ENCODE peak calls at places on chromosome 9, in five cellular contexts. O, E, M, V and W are unnamed samples.

GRCh38 chr9:86714976-86715375 is 232.3 kb downstream of the GAS1 start:
- DNase-seq in O (no peak), E (no peak), M (no peak), V (no peak), W (peak; percentile 49)

GRCh38 chr9:101427957-101428655 is 7.5 kb downstream of the ALDOB start:
- DNase-seq in O (no peak), E (no peak), M (no peak), V (peak; percentile 36), W (no peak)

GRCh38 chr9:22165144-22165543 is 156.0 kb upstream of the CDKN2B start:
- DNase-seq in O (no peak), E (no peak), M (peak; percentile 52), V (no peak), W (no peak)

GRCh38 chr9:117454711-117455110 is 39.9 kb upstream of the ASTN2 start:
- DNase-seq in O (no peak), E (no peak), M (no peak), V (no peak), W (no peak)

GRCh38 chr9:127817881-127818434 is 15.3 kb downstream of the FPGS start:
- DNase-seq in O (no peak), E (no peak), M (no peak), V (no peak), W (no peak)

GRCh38 chr9:105341784-105342183 is 97.3 kb downstream of the SLC44A1 start:
- DNase-seq in O (no peak), E (peak; percentile 70), M (no peak), V (peak; percentile 10), W (no peak)

GRCh38 chr9:38251036-38251335 is 141.5 kb upstream of the ALDH1B1 start:
- DNase-seq in O (no peak), E (no peak), M (no peak), V (no peak), W (no peak)

GRCh38 chr9:136199391-136200288 is 5.3 kb downstream of the LHX3 start:
- DNase-seq in O (no peak), E (no peak), M (no peak), V (no peak), W (no peak)

GRCh38 chr9:99103909-99104458 is 929 bp upstream of the TGFBR1 start:
- DNase-seq in O (no peak), E (peak; percentile 32), M (peak; percentile 18), V (no peak), W (peak; percentile 15)

GRCh38 chr9:101026824-101027223 is 1.7 kb upstream of the PLPPR1 start:
- DNase-seq in O (no peak), E (no peak), M (no peak), V (no peak), W (no peak)

GRCh38 chr9:69519470-69520240 is 152.5 kb downstream of the APBA1 start:
- DNase-seq in O (no peak), E (no peak), M (no peak), V (no peak), W (no peak)

GRCh38 chr9:94779693-94780290 is 53.3 kb downstream of the AOPEP start:
- DNase-seq in O (no peak), E (no peak), M (no peak), V (no peak), W (no peak)

GRCh38 chr9:122426723-122427122 is 51.0 kb downstream of the OR1J1 start:
- DNase-seq in O (no peak), E (no peak), M (no peak), V (no peak), W (no peak)

GRCh38 chr9:97809666-97810344 is 43.2 kb upstream of the FOXE1 start:
- DNase-seq in O (no peak), E (no peak), M (no peak), V (no peak), W (no peak)

GRCh38 chr9:79955300-79955699 is 383.5 kb downstream of the TLE4 start:
- DNase-seq in O (no peak), E (peak; percentile 9), M (no peak), V (no peak), W (no peak)

GRCh38 chr9:109934499-109935214 is 154.7 kb downstream of the PALM2AKAP2 start:
- DNase-seq in O (no peak), E (peak; percentile 65), M (no peak), V (no peak), W (no peak)

GRCh38 chr9:98900725-98901124 is 43.0 kb upstream of the COL15A1 start:
- DNase-seq in O (no peak), E (no peak), M (no peak), V (no peak), W (peak; percentile 79)

GRCh38 chr9:129669141-129669718 is 3.8 kb downstream of the PRRX2 start:
- DNase-seq in O (no peak), E (peak; percentile 52), M (peak; percentile 5), V (no peak), W (no peak)

GRCh38 chr9:33466565-33467495 is 6.9 kb downstream of the NOL6 start:
- DNase-seq in O (peak; percentile 78), E (peak; percentile 36), M (peak; percentile 59), V (no peak), W (peak; percentile 16)

GRCh38 chr9:97536480-97536879 is 35.0 kb downstream of the TMOD1 start:
- DNase-seq in O (no peak), E (no peak), M (no peak), V (no peak), W (no peak)

GRCh38 chr9:97514531-97514930 is 13.1 kb downstream of the TMOD1 start:
- DNase-seq in O (no peak), E (no peak), M (no peak), V (no peak), W (no peak)

GRCh38 chr9:74379718-74380117 is 117.4 kb upstream of the RORB start:
- DNase-seq in O (no peak), E (no peak), M (peak; percentile 46), V (no peak), W (no peak)

GRCh38 chr9:130263601-130264413 is 1.8 kb upstream of the HMCN2 start:
- DNase-seq in O (no peak), E (no peak), M (peak; percentile 42), V (no peak), W (peak; percentile 56)

GRCh38 chr9:93297659-93298497 is 113.9 kb downstream of the WNK2 start:
- DNase-seq in O (no peak), E (no peak), M (no peak), V (no peak), W (no peak)

GRCh38 chr9:1050125-1050895 is at the start of gene DMRT2:
- DNase-seq in O (peak; percentile 93), E (peak; percentile 25), M (no peak), V (peak; percentile 52), W (no peak)

GRCh38 chr9:96327694-96328352 is 25.8 kb upstream of the HSD17B3 start:
- DNase-seq in O (peak; percentile 27), E (peak; percentile 72), M (peak; percentile 80), V (no peak), W (peak; percentile 7)

GRCh38 chr9:137407590-137408300 is 15.2 kb downstream of the EXD3 start:
- DNase-seq in O (no peak), E (no peak), M (no peak), V (no peak), W (no peak)

GRCh38 chr9:83472764-83473163 is 65.4 kb downstream of the FRMD3 start:
- DNase-seq in O (no peak), E (no peak), M (no peak), V (no peak), W (no peak)

GRCh38 chr9:94623253-94623652 is 16.1 kb downstream of the FBP1 start:
- DNase-seq in O (peak; percentile 80), E (no peak), M (no peak), V (peak; percentile 25), W (peak; percentile 29)

GRCh38 chr9:71897573-71897972 is 13.4 kb downstream of the ABHD17B start:
- DNase-seq in O (no peak), E (no peak), M (no peak), V (no peak), W (no peak)

GRCh38 chr9:121350993-121351561 is 19.0 kb downstream of the STOM start:
- DNase-seq in O (peak; percentile 68), E (peak; percentile 95), M (peak; percentile 72), V (no peak), W (peak; percentile 86)
- H3K36me3 ChIP-seq in O (peaks cover 6% of the 10 kb centered on the region), E (peaks cover 24% of the 10 kb centered on the region), M (no peaks in the 10 kb centered on the region), V (no peaks in the 10 kb centered on the region), W (peaks cover 85% of the 10 kb centered on the region)

DNA sequence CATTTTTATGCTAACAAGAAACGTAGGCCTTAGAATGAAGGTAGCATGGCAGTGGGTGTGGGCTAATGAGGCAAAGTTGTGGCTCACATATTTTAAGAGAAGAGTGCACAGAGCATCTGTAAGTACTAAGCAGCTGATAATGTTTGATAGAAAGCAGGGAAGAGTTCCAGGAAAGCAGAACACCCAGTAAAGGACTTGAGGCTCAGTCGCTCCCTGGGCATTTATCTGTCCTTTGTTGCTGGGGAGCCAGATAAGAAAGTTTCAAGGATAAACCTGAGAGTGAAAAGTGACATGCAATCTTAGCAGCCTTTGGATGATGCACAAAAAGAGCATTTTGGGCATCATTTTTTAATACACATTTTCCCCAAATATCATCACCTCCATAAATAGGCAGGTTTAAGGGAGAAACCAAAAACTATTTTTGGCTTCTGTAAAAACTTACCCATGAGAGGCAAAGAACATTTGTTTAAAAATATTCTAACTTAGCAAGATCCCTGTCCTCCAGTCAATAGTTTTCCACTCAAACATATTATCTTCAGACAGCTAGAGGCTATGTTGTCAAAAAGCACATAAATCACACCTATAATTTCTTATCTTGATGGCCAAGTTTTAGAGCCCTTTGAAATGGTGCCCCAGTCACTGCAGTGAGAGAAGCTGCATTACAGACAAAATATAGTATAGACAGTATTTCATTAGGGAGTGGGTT is 3.4 kb downstream of the FREM1 start:
- DNase-seq in O (no peak), E (no peak), M (no peak), V (no peak), W (no peak)
- H3K4me3 ChIP-seq in O (no peak overlapping the region), E (no peak overlapping the region), M (no peak overlapping the region), V (no peak overlapping the region), W (no peak overlapping the region)

GRCh38 chr9:132423503-132423902 is 13.5 kb downstream of the CFAP77 start:
- DNase-seq in O (no peak), E (no peak), M (no peak), V (no peak), W (no peak)

GRCh38 chr9:132424857-132425702 is 15.1 kb downstream of the CFAP77 start:
- DNase-seq in O (no peak), E (no peak), M (no peak), V (no peak), W (no peak)

GRCh38 chr9:132427015-132427414 is 17.0 kb downstream of the CFAP77 start:
- DNase-seq in O (no peak), E (no peak), M (no peak), V (no peak), W (no peak)

GRCh38 chr9:132418743-132419363 is 8.8 kb downstream of the CFAP77 start:
- DNase-seq in O (no peak), E (no peak), M (no peak), V (no peak), W (no peak)

GRCh38 chr9:132422574-132422973 is 12.6 kb downstream of the CFAP77 start:
- DNase-seq in O (no peak), E (no peak), M (no peak), V (no peak), W (no peak)
- H3K27me3 ChIP-seq in O (peaks cover 93% of the 10 kb centered on the region), E (peaks cover 22% of the 10 kb centered on the region), M (peaks cover 41% of the 10 kb centered on the region), V (peaks cover 3% of the 10 kb centered on the region), W (peaks cover 27% of the 10 kb centered on the region)

GRCh38 chr9:88447431-88447830 is 59.2 kb downstream of the SPIN1 start:
- DNase-seq in O (no peak), E (no peak), M (no peak), V (no peak), W (no peak)

DNA sequence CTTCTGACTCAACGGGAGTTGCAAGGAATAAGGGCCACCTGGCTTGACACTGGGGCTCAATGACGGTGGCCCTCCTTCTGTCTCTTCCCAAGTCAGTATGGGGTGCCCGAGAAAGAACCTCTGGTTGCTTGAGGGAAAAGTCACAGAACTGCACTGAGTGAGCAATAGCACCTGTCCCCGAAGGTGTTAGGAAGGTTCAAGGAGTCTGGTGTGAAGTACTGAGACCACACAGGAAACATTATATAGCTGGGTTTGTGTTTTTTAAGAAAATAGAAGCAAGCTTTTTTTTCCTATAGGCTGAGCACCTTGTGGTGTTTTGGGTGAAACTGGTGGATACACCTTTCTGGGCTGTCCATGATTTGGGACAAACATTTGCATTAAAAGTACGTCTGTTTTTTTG is 62.9 kb downstream of the SPIN1 start:
- DNase-seq in O (no peak), E (no peak), M (no peak), V (no peak), W (no peak)
- H3K36me3 ChIP-seq in O (peaks cover 7% of the 10 kb centered on the region), E (peaks cover 6% of the 10 kb centered on the region), M (peaks cover 13% of the 10 kb centered on the region), V (no peaks in the 10 kb centered on the region), W (peaks cover 31% of the 10 kb centered on the region)